ENCODE peak calls at places on chromosome 22, in eight cellular contexts. Y, L, G, W, V, S, X and B are unnamed samples.
A peak's percentile ranks its signal among the peaks of the same experiment; 100 is the strongest.

GRCh38 chr22:27637604-27638003 is 164.0 kb downstream of the MN1 start:
- DNase-seq in Y (no peak), L (no peak), G (no peak), W (no peak), V (no peak), S (no peak), X (peak; percentile 7), B (no peak)

GRCh38 chr22:44393066-44393465 is 80.3 kb upstream of the SHISAL1 start:
- DNase-seq in Y (no peak), L (no peak), G (no peak), W (no peak), V (no peak), S (peak; percentile 82), X (no peak), B (no peak)

GRCh38 chr22:50548046-50548912 is 2.6 kb downstream of the KLHDC7B start:
- DNase-seq in Y (no peak), L (no peak), G (no peak), W (no peak), V (no peak), S (no peak), X (no peak), B (no peak)

GRCh38 chr22:17113600-17113999 is 7.6 kb downstream of the TMEM121B start:
- DNase-seq in Y (no peak), L (no peak), G (no peak), W (no peak), V (no peak), S (no peak), X (no peak), B (no peak)

GRCh38 chr22:48489551-48490512 is 1337.8 kb downstream of the BRD1 start:
- DNase-seq in Y (no peak), L (no peak), G (peak; percentile 23), W (peak; percentile 47), V (no peak), S (peak; percentile 86), X (no peak), B (peak; percentile 53)

GRCh38 chr22:49749227-49749626 is 78.4 kb downstream of the BRD1 start:
- DNase-seq in Y (no peak), L (no peak), G (no peak), W (no peak), V (no peak), S (peak; percentile 54), X (no peak), B (no peak)

GRCh38 chr22:29308791-29309262 is 2.4 kb downstream of the GAS2L1 start:
- DNase-seq in Y (no peak), L (peak; percentile 33), G (no peak), W (no peak), V (no peak), S (no peak), X (no peak), B (no peak)

GRCh38 chr22:21052715-21053459 is 7.1 kb downstream of the LRRC74B start:
- DNase-seq in Y (no peak), L (no peak), G (no peak), W (no peak), V (no peak), S (no peak), X (no peak), B (no peak)

GRCh38 chr22:29587938-29588699 is 7.2 kb upstream of the NIPSNAP1 start:
- DNase-seq in Y (no peak), L (peak; percentile 18), G (no peak), W (no peak), V (no peak), S (no peak), X (peak; percentile 32), B (no peak)

GRCh38 chr22:35345808-35346505 is 34.9 kb upstream of the HMOX1 start:
- DNase-seq in Y (no peak), L (no peak), G (no peak), W (no peak), V (no peak), S (no peak), X (no peak), B (no peak)

GRCh38 chr22:35347462-35347861 is 33.4 kb upstream of the HMOX1 start:
- DNase-seq in Y (no peak), L (no peak), G (no peak), W (no peak), V (no peak), S (no peak), X (no peak), B (no peak)

GRCh38 chr22:35348026-35348590 is 32.8 kb upstream of the HMOX1 start:
- DNase-seq in Y (no peak), L (no peak), G (no peak), W (no peak), V (no peak), S (no peak), X (no peak), B (no peak)

GRCh38 chr22:35344956-35345690 is 35.8 kb upstream of the HMOX1 start:
- DNase-seq in Y (no peak), L (peak; percentile 74), G (no peak), W (no peak), V (no peak), S (no peak), X (no peak), B (no peak)

GRCh38 chr22:35346596-35347220 is 34.2 kb upstream of the HMOX1 start:
- DNase-seq in Y (no peak), L (no peak), G (no peak), W (no peak), V (no peak), S (no peak), X (no peak), B (no peak)
- TF ChIP-seq CTCF in Y (no peak), L (no peak), G (no peak), W (no peak), V (no peak), S (no peak), X (no peak), B (no peak)

DNA sequence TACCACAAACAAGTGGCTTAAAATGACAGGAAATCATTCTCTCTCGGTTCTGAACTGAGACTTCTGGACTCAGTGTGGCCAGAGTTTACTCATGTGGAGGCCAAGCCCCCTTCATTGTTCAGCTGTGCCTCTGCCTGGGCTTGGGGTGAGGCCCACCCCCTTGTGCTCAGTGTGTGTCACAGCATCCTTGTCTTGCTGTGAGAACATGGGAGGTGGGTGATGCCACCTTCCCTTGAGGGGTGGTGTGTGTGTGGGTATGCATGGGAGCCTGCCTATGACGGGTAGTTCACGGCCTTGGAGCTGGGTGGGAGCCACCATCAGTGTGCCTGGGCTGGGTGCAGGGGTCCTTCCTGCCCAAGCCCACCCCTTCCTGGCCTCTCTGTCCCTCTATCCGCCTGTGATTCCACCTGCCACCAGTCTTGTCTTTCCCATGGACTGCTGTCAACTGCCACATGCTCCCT is 101.7 kb downstream of the MORC2 start:
- DNase-seq in Y (no peak), L (peak; percentile 9), G (no peak), W (no peak), V (no peak), S (peak; percentile 75), X (no peak), B (no peak)
- TF ChIP-seq CTCF in Y (no peak), L (no peak), G (no peak), W (no peak), V (no peak), S (no peak), X (no peak), B (no peak)

GRCh38 chr22:22867996-22868715 is 19.5 kb upstream of the IGLL5 start:
- DNase-seq in Y (no peak), L (no peak), G (no peak), W (no peak), V (no peak), S (no peak), X (no peak), B (no peak)

GRCh38 chr22:22871536-22872278 is 15.9 kb upstream of the IGLL5 start:
- DNase-seq in Y (no peak), L (no peak), G (no peak), W (no peak), V (no peak), S (peak; percentile 59), X (no peak), B (no peak)

GRCh38 chr22:22866381-22867111 is 21.1 kb upstream of the IGLL5 start:
- DNase-seq in Y (no peak), L (no peak), G (no peak), W (no peak), V (no peak), S (no peak), X (no peak), B (no peak)

GRCh38 chr22:22872722-22873708 is 14.6 kb upstream of the IGLL5 start:
- DNase-seq in Y (no peak), L (no peak), G (no peak), W (no peak), V (no peak), S (peak; percentile 43), X (no peak), B (no peak)

DNA sequence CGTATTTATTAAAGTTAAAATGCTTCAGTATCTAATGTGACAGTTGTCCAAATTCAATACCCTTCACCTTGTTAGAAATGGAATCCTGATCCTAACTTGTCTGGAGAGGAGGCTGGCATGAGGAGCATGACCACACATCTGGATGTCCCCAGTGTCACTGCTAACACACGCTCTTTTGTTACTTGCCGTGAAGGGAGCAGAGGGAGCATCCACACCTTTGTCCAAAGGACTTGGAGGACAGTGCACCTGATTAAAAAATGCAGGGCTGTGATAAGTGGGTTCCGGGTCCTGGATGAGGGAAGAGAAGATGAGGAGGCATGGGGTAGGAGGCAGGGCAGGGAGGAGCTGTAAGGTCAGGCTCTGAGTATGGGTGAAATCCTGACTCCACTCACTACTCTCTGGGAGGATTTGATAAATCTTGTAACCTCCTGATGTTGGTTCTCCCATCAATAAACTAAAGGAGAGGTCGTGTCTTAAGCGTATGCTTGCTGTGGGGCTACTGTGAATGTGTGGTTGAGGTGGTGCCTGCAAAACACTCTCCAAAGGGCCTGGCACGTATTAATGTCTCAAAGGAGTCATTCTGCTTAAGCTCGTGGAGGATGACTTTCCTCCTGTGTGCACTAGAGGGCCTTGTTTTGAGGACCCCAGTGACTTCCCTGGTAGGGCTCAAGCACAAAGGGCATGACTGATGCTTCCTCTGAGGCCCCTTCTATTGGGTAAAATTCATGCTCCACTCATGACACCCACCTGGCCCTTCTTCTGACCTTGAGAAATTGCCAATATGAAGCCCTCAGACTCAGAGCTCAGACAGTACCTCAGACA is 16.8 kb upstream of the IGLL5 start:
- DNase-seq in Y (no peak), L (peak; percentile 46), G (no peak), W (no peak), V (no peak), S (no peak), X (no peak), B (no peak)
- TF ChIP-seq CTCF in Y (no peak), L (peak; percentile 36), G (no peak), W (peak; percentile 28), V (peak; percentile 29), S (no peak), X (no peak), B (no peak)

DNA sequence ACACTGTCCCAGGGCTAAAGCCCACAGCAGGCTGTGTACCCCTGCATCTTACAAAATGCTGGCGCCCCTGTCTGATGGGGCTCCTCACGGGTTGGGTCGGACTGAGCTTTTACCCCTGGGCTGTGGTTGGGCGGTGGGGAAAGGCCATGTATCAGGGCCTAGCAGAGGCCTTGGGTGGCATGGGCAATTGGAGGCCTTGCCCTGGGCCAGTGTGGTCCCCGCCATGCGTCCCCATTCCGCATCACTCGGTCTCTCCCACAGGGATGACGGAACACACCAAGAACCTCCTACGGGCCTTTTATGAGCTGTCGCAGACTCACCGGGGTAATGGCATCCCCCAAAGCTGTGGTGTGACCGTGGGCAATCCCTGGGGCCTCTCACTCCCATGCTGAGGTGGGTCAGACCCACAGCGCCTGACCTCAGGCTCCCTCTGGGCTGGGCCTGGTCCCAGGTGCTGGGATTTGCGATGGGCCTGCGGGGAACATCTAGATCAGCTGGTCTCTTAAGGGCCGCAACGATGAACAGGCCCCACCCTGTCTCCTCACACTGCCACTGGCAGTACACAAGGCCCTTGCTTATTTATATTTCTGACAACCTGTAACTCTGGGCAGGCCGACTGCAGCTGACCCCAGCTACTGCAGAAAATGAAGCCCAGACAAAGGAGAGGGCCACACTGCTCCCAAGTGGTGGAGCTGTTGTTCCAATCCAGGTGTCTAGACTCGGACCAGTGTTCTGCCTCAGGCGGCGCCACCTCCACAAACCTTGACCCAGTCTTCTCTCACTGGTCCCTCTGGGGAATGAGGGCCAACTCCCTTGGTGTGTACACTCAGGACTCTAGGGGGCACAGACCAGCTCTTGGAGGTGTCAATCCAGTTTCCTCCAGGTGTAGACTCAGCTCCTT is 12.3 kb downstream of the SLC16A8 start:
- DNase-seq in Y (no peak), L (no peak), G (no peak), W (no peak), V (no peak), S (no peak), X (no peak), B (no peak)
- TF ChIP-seq CTCF in Y (no peak), L (no peak), G (no peak), W (no peak), V (no peak), S (no peak), X (no peak), B (no peak)